ENCODE peak calls at places on chromosomes 6 and 20, in four cellular contexts. I is astrocyte, H is trophoblast cell, A is HepG2. K is an unnamed sample. For H3K27me3, the result is how much of the 10 kb centered on the place peaks cover.

GRCh38 chr20:48603819-48604405 is 223.9 kb downstream of the PREX1 start:
- DNase-seq in A (no peak), I (no peak), H (no peak), K (no peak)

GRCh38 chr6:624979-625378 is 31.9 kb downstream of the HUS1B start:
- DNase-seq in I (peak), A (no peak), H (no peak), K (no peak)

GRCh38 chr6:46040288-46040687 is 24.6 kb upstream of the CLIC5 start:
- DNase-seq in I (no peak), A (no peak), H (no peak), K (no peak)

GRCh38 chr20:44460795-44461141 is 14.9 kb upstream of the TTPAL start:
- DNase-seq in A (peak), I (no peak), H (no peak), K (no peak)

GRCh38 chr20:2299301-2299700 is 3.5 kb downstream of the TGM3 start:
- DNase-seq in A (no peak), I (no peak), H (no peak), K (no peak)

GRCh38 chr6:145669627-145670034 is 65.7 kb downstream of the EPM2A start:
- DNase-seq in I (peak), A (no peak), H (no peak), K (no peak)

GRCh38 chr20:44448753-44449546 is 26.7 kb upstream of the TTPAL start:
- DNase-seq in A (peak), H (no peak), I (no peak), K (peak)

GRCh38 chr6:68880050-68880449 is 245.0 kb downstream of the ADGRB3 start:
- DNase-seq in H (no peak), I (no peak), A (no peak), K (no peak)

GRCh38 chr20:58153121-58153520 is 75.3 kb downstream of the ANKRD60 start:
- DNase-seq in A (no peak), H (no peak), I (no peak), K (no peak)

GRCh38 chr6:107435798-107436197 is 23.6 kb downstream of the PDSS2 start:
- DNase-seq in H (no peak), I (no peak), A (no peak), K (no peak)

GRCh38 chr20:25532015-25532751 is 53.1 kb downstream of the NINL start:
- DNase-seq in I (no peak), A (peak), H (peak), K (no peak)

GRCh38 chr6:169533656-169534421 is 168.0 kb downstream of the WDR27 start:
- DNase-seq in I (no peak), H (no peak), A (no peak), K (no peak)

GRCh38 chr6:40205004-40205403 is 270.7 kb upstream of the MOCS1 start:
- DNase-seq in I (no peak), H (no peak), A (no peak), K (no peak)

GRCh38 chr6:52849137-52849536 is 8.5 kb upstream of the GSTA5 start:
- DNase-seq in A (no peak), I (no peak), H (no peak), K (no peak)

GRCh38 chr6:149166324-149166723 is 151.2 kb upstream of the TAB2 start:
- DNase-seq in A (no peak), H (no peak), I (peak), K (no peak)

GRCh38 chr6:163438940-163439335 is 24.4 kb downstream of the QKI start:
- DNase-seq in A (peak), H (no peak), I (no peak), K (no peak)

DNA sequence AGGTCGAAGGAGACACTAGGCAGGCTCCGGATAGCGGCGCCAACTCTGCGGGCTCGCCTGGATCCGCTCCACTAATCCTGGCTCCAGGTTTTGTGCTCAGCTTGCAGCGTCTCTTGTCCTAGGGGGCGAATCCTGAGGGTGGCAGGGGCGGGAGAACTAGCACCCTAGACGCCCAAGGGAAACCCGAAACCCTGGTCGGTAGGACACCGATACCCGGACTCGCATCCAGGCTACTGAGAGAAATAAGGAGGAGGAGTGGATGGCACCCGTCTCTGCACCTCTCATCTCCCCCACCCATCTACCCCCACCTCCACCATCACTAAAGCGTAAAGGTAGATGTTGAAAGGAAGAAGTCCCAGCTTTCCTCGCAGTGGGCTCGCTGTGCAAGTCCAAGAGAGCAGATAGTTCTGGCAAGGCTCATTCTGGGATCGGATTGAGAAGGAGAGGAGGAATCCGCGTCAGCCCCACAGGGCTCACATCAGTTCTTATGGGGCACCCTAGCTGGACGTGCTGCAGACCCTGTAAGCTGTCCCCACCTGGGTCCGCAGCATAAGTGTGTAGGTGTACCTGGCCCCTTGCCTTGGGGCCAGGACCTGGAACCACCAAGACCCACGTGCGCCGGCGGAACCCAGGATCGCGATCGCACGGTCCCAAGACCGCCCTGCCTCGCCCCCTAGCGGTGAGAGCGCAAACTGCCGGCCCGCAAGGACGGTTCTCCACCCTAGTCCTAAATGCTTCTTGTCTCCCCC is 6.9 kb downstream of the SLC32A1 start:
- DNase-seq in A (peak), H (peak), I (peak), K (no peak)
- H3K27me3 ChIP-seq in A (under half), H (under half), I (half or more), K (half or more)

GRCh38 chr20:33567949-33568348 is 78.1 kb downstream of the CBFA2T2 start:
- DNase-seq in A (no peak), H (no peak), I (no peak), K (no peak)
- H3K4me2 ChIP-seq in A (no peak), H (no peak), I (no peak), K (peak)

GRCh38 chr20:46765506-46765905 is 56.1 kb downstream of the SLC2A10 start:
- DNase-seq in I (no peak), A (no peak), H (no peak), K (no peak)
- H3K27me3 ChIP-seq in I (under half), A (under half), H (under half), K (under half)

DNA sequence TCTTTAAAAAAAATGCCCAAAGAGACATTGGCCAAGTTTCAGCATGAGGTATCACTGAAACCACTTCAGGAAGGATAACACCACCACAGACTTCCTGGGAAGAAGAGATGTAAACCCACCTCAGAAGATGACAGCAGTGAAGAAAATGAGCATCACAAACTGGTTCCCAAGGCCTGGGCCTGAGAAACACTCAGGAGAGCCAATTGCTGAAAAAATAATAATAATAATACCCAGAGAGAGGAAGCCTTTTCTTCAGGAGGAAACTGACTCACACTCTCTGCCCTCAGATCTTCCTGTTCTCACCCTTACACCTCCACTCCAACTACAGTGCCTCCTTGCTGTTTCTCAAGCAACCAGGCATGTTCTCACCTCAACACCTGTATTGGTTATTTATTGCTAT is 68.1 kb upstream of the MAFB start:
- DNase-seq in A (no peak), H (no peak), I (no peak), K (no peak)
- H3K4me2 ChIP-seq in A (no peak), H (no peak), I (no peak), K (no peak)